ENCODE peak calls at places on chromosomes 2 and 18, in four cellular contexts. R is ascending aorta, E is heart left ventricle, P is left ventricle myocardium inferior. K is an unnamed sample.

GRCh38 chr2:25043241-25043867 is 1.5 kb downstream of the EFR3B start:
- DNase-seq in R (no peak), E (no peak), P (no peak), K (no peak)

GRCh38 chr2:58638256-58638795 is 397.2 kb upstream of the FANCL start:
- DNase-seq in R (no peak), E (no peak), P (no peak), K (no peak)

GRCh38 chr2:32702303-32703064 is 74.6 kb downstream of the TTC27 start:
- DNase-seq in R (no peak), E (no peak), P (no peak), K (no peak)

GRCh38 chr18:47928466-47928865 is 2.0 kb downstream of the SMAD2 start:
- DNase-seq in R (no peak), E (no peak), P (no peak), K (no peak)

GRCh38 chr2:85672486-85672885 is 4.5 kb upstream of the SFTPB start:
- DNase-seq in R (peak; percentile 60), E (no peak), P (no peak), K (no peak)

GRCh38 chr18:73741946-73742345 is 405.7 kb downstream of the FBXO15 start:
- DNase-seq in R (no peak), E (no peak), P (no peak), K (no peak)

GRCh38 chr2:121075006-121075545 is 209.9 kb downstream of the TFCP2L1 start:
- DNase-seq in R (no peak), E (no peak), P (no peak), K (peak; percentile 50)

GRCh38 chr2:180061085-180061484 is 54.0 kb upstream of the CWC22 start:
- DNase-seq in R (no peak), E (no peak), P (no peak), K (no peak)

GRCh38 chr2:150482667-150483260 is 4.7 kb downstream of the RND3 start:
- DNase-seq in R (no peak), E (no peak), P (no peak), K (no peak)

GRCh38 chr18:500556-501405 is at the start of gene COLEC12:
- DNase-seq in R (no peak), E (peak; percentile 54), P (peak; percentile 50), K (no peak)

GRCh38 chr2:176687350-176687749 is 418.1 kb downstream of the MTX2 start:
- DNase-seq in R (no peak), E (no peak), P (no peak), K (no peak)

GRCh38 chr2:197207608-197208007 is 103.0 kb downstream of the ANKRD44 start:
- DNase-seq in R (no peak), E (no peak), P (no peak), K (no peak)

GRCh38 chr2:173613386-173613785 is 258.7 kb downstream of the CDCA7 start:
- DNase-seq in R (no peak), E (no peak), P (no peak), K (no peak)

GRCh38 chr2:96329416-96329815 is 4.3 kb downstream of the ITPRIPL1 start:
- DNase-seq in R (no peak), E (peak; percentile 35), P (no peak), K (no peak)

GRCh38 chr2:652881-653480 is 24.2 kb downstream of the TMEM18 start:
- DNase-seq in R (no peak), E (no peak), P (no peak), K (no peak)

GRCh38 chr2:54966165-54966819 is 84.0 kb downstream of the RTN4 start:
- DNase-seq in R (no peak), E (no peak), P (no peak), K (no peak)

DNA sequence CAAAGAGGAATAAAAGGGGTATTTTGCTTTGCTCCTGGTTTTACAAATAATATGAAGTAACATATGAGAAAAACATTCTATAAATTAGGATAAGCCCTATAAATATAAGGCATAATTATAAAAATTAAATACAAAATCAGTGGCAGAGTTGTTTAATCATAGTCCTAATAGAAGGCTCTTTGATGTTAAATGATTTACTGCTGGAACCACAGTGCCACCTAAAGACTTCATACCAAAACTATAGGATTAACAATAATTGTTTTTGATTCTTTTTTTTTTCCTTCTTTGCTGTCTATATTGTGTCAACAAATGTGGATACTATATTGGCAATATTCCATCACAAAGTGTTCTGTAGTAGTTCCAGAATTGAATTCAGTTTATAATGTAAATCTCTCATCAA is 837.7 kb upstream of the SLC39A10 start:
- DNase-seq in R (no peak), E (no peak), P (no peak), K (no peak)
- TF ChIP-seq CTCF in R (no peak), E (no peak), P (no peak), K (no peak)

GRCh38 chr2:237704476-237705224 is 77.3 kb downstream of the LRRFIP1 start:
- DNase-seq in R (peak; percentile 84), E (no peak), P (no peak), K (no peak)

GRCh38 chr2:237701859-237702370 is 74.5 kb downstream of the LRRFIP1 start:
- DNase-seq in R (peak; percentile 58), E (no peak), P (no peak), K (no peak)

GRCh38 chr2:237700583-237701032 is 73.2 kb downstream of the LRRFIP1 start:
- DNase-seq in R (peak; percentile 86), E (peak; percentile 82), P (peak; percentile 70), K (no peak)

GRCh38 chr2:237701033-237701858 is 73.9 kb downstream of the LRRFIP1 start:
- DNase-seq in R (peak; percentile 63), E (no peak), P (no peak), K (no peak)

GRCh38 chr2:237702439-237703397 is 75.3 kb downstream of the LRRFIP1 start:
- DNase-seq in R (peak; percentile 80), E (peak; percentile 70), P (peak; percentile 61), K (no peak)
- TF ChIP-seq CTCF in R (no peak), E (no peak), P (peak; percentile 10), K (no peak)

GRCh38 chr2:221635949-221636348 is 63.8 kb upstream of the EPHA4 start:
- DNase-seq in R (no peak), E (no peak), P (no peak), K (no peak)
- TF ChIP-seq CTCF in R (no peak), E (no peak), P (no peak), K (no peak)

GRCh38 chr2:20236496-20236895 is 11.6 kb upstream of the SDC1 start:
- DNase-seq in R (no peak), E (no peak), P (no peak), K (no peak)

GRCh38 chr2:20242727-20243377 is 17.9 kb upstream of the SDC1 start:
- DNase-seq in R (no peak), E (no peak), P (no peak), K (no peak)

GRCh38 chr2:20247084-20247483 is 22.2 kb upstream of the SDC1 start:
- DNase-seq in R (no peak), E (no peak), P (no peak), K (no peak)

DNA sequence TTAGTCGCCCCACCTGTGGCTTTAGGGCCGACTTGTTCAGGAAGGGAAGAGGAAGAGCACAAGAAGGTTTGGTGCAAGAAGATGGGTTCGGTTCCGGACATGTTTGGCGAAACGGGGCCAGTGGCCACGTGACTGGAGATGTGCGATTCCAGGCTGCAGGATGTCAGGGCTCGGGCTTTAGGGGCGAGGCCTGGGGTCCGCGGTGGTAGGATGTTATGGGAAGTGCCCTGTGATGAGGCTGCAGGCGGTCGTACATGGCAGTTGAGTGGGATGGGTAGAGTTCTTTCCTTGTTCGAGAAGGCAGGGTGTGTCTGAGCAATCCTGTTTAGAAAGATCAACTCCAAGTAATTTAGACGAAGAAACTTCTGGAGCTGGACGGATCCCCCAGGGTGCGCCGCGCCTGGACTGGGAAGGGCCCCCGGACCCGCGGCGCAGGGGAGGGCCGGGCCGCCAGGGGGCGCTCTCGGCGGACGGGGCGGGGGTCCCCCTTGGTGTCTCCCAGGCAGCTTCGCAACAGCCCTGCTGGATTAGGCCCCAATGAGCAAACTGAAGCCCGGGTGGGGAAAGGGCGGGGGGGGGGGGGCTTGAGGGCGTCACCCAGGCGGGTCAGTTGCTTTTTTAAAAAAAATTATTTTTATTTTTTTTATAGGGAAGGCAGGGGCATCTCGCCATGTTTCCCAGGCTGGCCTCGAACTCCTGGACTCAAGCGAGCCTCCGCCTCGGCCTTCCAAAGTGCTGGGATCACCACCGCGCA is 17.2 kb upstream of the SDC1 start:
- DNase-seq in R (no peak), E (no peak), P (no peak), K (no peak)
- TF ChIP-seq CTCF in R (no peak), E (peak; percentile 49), P (peak; percentile 48), K (no peak)

GRCh38 chr18:70384181-70384790 is 95.4 kb downstream of the SOCS6 start:
- DNase-seq in R (no peak), E (no peak), P (no peak), K (no peak)

GRCh38 chr18:70380915-70381896 is 92.4 kb downstream of the SOCS6 start:
- DNase-seq in R (no peak), E (no peak), P (no peak), K (no peak)

GRCh38 chr18:70382992-70383717 is 94.3 kb downstream of the SOCS6 start:
- DNase-seq in R (no peak), E (no peak), P (no peak), K (no peak)

GRCh38 chr18:70385474-70385873 is 96.6 kb downstream of the SOCS6 start:
- DNase-seq in R (no peak), E (no peak), P (no peak), K (no peak)

DNA sequence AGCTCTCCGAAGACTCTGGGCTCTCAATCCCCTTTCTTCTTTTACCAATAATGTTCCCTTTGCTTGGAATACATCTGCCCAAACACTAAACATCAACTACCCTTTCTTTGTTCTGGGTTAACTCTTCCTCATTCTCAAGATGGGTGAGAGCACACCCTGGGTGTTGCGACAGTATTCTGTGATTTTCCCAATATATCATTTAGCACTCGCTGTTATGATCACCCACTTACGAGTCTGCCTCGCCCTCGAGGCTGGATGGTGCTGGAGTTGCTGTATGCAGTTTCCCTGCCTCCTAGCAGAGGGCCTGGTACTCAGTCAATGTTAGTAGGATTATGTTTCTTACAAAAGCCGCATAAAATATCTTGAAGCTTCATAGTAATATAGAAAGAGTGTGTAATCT is 93.2 kb downstream of the SOCS6 start:
- DNase-seq in R (no peak), E (no peak), P (no peak), K (no peak)
- TF ChIP-seq CTCF in R (no peak), E (no peak), P (no peak), K (no peak)

DNA sequence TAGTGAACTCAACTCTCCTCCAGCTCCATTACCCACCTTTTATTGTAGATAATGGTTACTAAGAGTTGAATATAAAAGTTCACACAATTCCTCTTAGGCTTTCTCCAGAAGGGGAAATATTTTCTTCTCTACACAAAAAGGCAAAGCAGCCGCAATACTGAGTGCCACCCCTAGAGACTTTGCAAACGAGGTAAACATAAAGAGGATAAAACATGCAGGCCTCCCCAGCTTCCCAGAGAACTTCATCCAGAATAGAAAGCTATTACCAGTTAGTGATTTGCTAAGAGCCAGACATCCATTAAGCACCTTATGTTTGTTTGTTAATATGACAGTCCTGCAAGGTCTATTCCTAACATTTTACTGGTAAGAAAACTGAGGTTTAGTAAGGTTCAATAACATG is 17.4 kb downstream of the ZNF521 start:
- DNase-seq in R (no peak), E (no peak), P (no peak), K (no peak)
- TF ChIP-seq CTCF in R (no peak), E (no peak), P (peak; percentile 15), K (no peak)

GRCh38 chr18:35998967-35999366 is 26.5 kb downstream of the RMP24 start:
- DNase-seq in R (no peak), E (no peak), P (no peak), K (no peak)
- TF ChIP-seq CTCF in R (no peak), E (no peak), P (peak; percentile 27), K (no peak)